ENCODE peak calls at places on chromosome 13, in nine cellular contexts. One of them, this sample, is unnamed.

GRCh38 chr13:77980592-77980991 is 62.0 kb upstream of the EDNRB start:
- DNase-seq in SK-N-SH: no peak
- DNase-seq in A549: peak
- DNase-seq in HepG2: no peak
- DNase-seq in K562: no peak
- DNase-seq in GM12878: no peak
- DNase-seq in HL-60: no peak
- DNase-seq in HCT116: no peak
- DNase-seq in Panc1: no peak
- DNase-seq in this sample: no peak

GRCh38 chr13:113528101-113528797 is 37.7 kb upstream of the DCUN1D2 start:
- DNase-seq in SK-N-SH: no peak
- DNase-seq in A549: no peak
- DNase-seq in HepG2: no peak
- DNase-seq in K562: no peak
- DNase-seq in GM12878: no peak
- DNase-seq in HL-60: peak
- DNase-seq in HCT116: no peak
- DNase-seq in Panc1: no peak
- DNase-seq in this sample: no peak

GRCh38 chr13:50276550-50276949 is 261.3 kb downstream of the KCNRG start:
- DNase-seq in SK-N-SH: no peak
- DNase-seq in A549: no peak
- DNase-seq in HepG2: no peak
- DNase-seq in K562: no peak
- DNase-seq in GM12878: no peak
- DNase-seq in HL-60: no peak
- DNase-seq in HCT116: no peak
- DNase-seq in Panc1: no peak
- DNase-seq in this sample: peak

GRCh38 chr13:27182844-27183497 is 11.4 kb upstream of the USP12 start:
- DNase-seq in SK-N-SH: no peak
- DNase-seq in A549: peak
- DNase-seq in HepG2: peak
- DNase-seq in K562: peak
- DNase-seq in GM12878: no peak
- DNase-seq in HL-60: no peak
- DNase-seq in HCT116: peak
- DNase-seq in Panc1: peak
- DNase-seq in this sample: no peak

GRCh38 chr13:74206061-74206561 is 71.9 kb upstream of the KLF12 start:
- DNase-seq in SK-N-SH: no peak
- DNase-seq in A549: no peak
- DNase-seq in HepG2: no peak
- DNase-seq in K562: no peak
- DNase-seq in GM12878: no peak
- DNase-seq in HL-60: no peak
- DNase-seq in HCT116: no peak
- DNase-seq in Panc1: no peak
- DNase-seq in this sample: peak

GRCh38 chr13:42876270-42876714 is 94.9 kb downstream of the FAM216B start:
- DNase-seq in SK-N-SH: no peak
- DNase-seq in A549: no peak
- DNase-seq in HepG2: no peak
- DNase-seq in K562: no peak
- DNase-seq in GM12878: peak
- DNase-seq in HL-60: no peak
- DNase-seq in HCT116: no peak
- DNase-seq in Panc1: no peak
- DNase-seq in this sample: peak

GRCh38 chr13:89455741-89456140 is 1784.6 kb downstream of the SLITRK5 start:
- DNase-seq in SK-N-SH: no peak
- DNase-seq in A549: no peak
- DNase-seq in HepG2: no peak
- DNase-seq in K562: no peak
- DNase-seq in GM12878: no peak
- DNase-seq in HL-60: no peak
- DNase-seq in HCT116: no peak
- DNase-seq in Panc1: no peak
- DNase-seq in this sample: no peak

GRCh38 chr13:73065665-73066350 is 7.0 kb downstream of the KLF5 start:
- DNase-seq in SK-N-SH: no peak
- DNase-seq in A549: no peak
- DNase-seq in HepG2: no peak
- DNase-seq in K562: no peak
- DNase-seq in GM12878: no peak
- DNase-seq in HL-60: no peak
- DNase-seq in HCT116: no peak
- DNase-seq in Panc1: no peak
- DNase-seq in this sample: peak

GRCh38 chr13:24215732-24216131 is 55.2 kb downstream of the SPATA13 start:
- DNase-seq in SK-N-SH: no peak
- DNase-seq in A549: no peak
- DNase-seq in HepG2: no peak
- DNase-seq in K562: no peak
- DNase-seq in GM12878: no peak
- DNase-seq in HL-60: no peak
- DNase-seq in HCT116: no peak
- DNase-seq in Panc1: no peak
- DNase-seq in this sample: no peak

GRCh38 chr13:24218977-24219376 is 58.5 kb downstream of the SPATA13 start:
- DNase-seq in SK-N-SH: no peak
- DNase-seq in A549: no peak
- DNase-seq in HepG2: no peak
- DNase-seq in K562: no peak
- DNase-seq in GM12878: no peak
- DNase-seq in HL-60: no peak
- DNase-seq in HCT116: no peak
- DNase-seq in Panc1: no peak
- DNase-seq in this sample: no peak

GRCh38 chr13:24218320-24218719 is 57.8 kb downstream of the SPATA13 start:
- DNase-seq in SK-N-SH: no peak
- DNase-seq in A549: no peak
- DNase-seq in HepG2: no peak
- DNase-seq in K562: no peak
- DNase-seq in GM12878: no peak
- DNase-seq in HL-60: no peak
- DNase-seq in HCT116: no peak
- DNase-seq in Panc1: no peak
- DNase-seq in this sample: peak

GRCh38 chr13:24216176-24216575 is 55.7 kb downstream of the SPATA13 start:
- DNase-seq in SK-N-SH: no peak
- DNase-seq in A549: no peak
- DNase-seq in HepG2: no peak
- DNase-seq in K562: no peak
- DNase-seq in GM12878: no peak
- DNase-seq in HL-60: no peak
- DNase-seq in HCT116: no peak
- DNase-seq in Panc1: no peak
- DNase-seq in this sample: no peak

GRCh38 chr13:24217601-24218281 is 57.2 kb downstream of the SPATA13 start:
- DNase-seq in SK-N-SH: no peak
- DNase-seq in A549: peak
- DNase-seq in HepG2: peak
- DNase-seq in K562: no peak
- DNase-seq in GM12878: no peak
- DNase-seq in HL-60: peak
- DNase-seq in HCT116: no peak
- DNase-seq in Panc1: no peak
- DNase-seq in this sample: peak
- TF ChIP-seq REST in SK-N-SH: no peak
- TF ChIP-seq REST in A549: no peak
- TF ChIP-seq REST in HepG2: no peak
- TF ChIP-seq REST in K562: no peak
- TF ChIP-seq REST in GM12878: no peak
- TF ChIP-seq REST in HL-60: no peak
- TF ChIP-seq REST in HCT116: no peak
- TF ChIP-seq REST in Panc1: no peak
- TF ChIP-seq REST in this sample: no peak

GRCh38 chr13:35766663-35767062 is 290.2 kb upstream of the MAB21L1 start:
- DNase-seq in SK-N-SH: no peak
- DNase-seq in A549: no peak
- DNase-seq in HepG2: no peak
- DNase-seq in K562: no peak
- DNase-seq in GM12878: no peak
- DNase-seq in HL-60: no peak
- DNase-seq in HCT116: no peak
- DNase-seq in Panc1: no peak
- DNase-seq in this sample: no peak

GRCh38 chr13:35768551-35768950 is 292.1 kb upstream of the MAB21L1 start:
- DNase-seq in SK-N-SH: no peak
- DNase-seq in A549: no peak
- DNase-seq in HepG2: no peak
- DNase-seq in K562: no peak
- DNase-seq in GM12878: no peak
- DNase-seq in HL-60: no peak
- DNase-seq in HCT116: no peak
- DNase-seq in Panc1: no peak
- DNase-seq in this sample: no peak

GRCh38 chr13:35768126-35768525 is 291.6 kb upstream of the MAB21L1 start:
- DNase-seq in SK-N-SH: no peak
- DNase-seq in A549: no peak
- DNase-seq in HepG2: no peak
- DNase-seq in K562: no peak
- DNase-seq in GM12878: no peak
- DNase-seq in HL-60: no peak
- DNase-seq in HCT116: no peak
- DNase-seq in Panc1: no peak
- DNase-seq in this sample: no peak

GRCh38 chr13:35765941-35766340 is 289.5 kb upstream of the MAB21L1 start:
- DNase-seq in SK-N-SH: no peak
- DNase-seq in A549: no peak
- DNase-seq in HepG2: no peak
- DNase-seq in K562: no peak
- DNase-seq in GM12878: no peak
- DNase-seq in HL-60: no peak
- DNase-seq in HCT116: no peak
- DNase-seq in Panc1: no peak
- DNase-seq in this sample: no peak

GRCh38 chr13:35767256-35767981 is 290.9 kb upstream of the MAB21L1 start:
- DNase-seq in SK-N-SH: no peak
- DNase-seq in A549: no peak
- DNase-seq in HepG2: no peak
- DNase-seq in K562: no peak
- DNase-seq in GM12878: no peak
- DNase-seq in HL-60: no peak
- DNase-seq in HCT116: no peak
- DNase-seq in Panc1: no peak
- DNase-seq in this sample: no peak
- TF ChIP-seq REST in SK-N-SH: no peak
- TF ChIP-seq REST in A549: no peak
- TF ChIP-seq REST in HepG2: no peak
- TF ChIP-seq REST in K562: no peak
- TF ChIP-seq REST in GM12878: no peak
- TF ChIP-seq REST in HL-60: no peak
- TF ChIP-seq REST in HCT116: no peak
- TF ChIP-seq REST in Panc1: no peak
- TF ChIP-seq REST in this sample: no peak

DNA sequence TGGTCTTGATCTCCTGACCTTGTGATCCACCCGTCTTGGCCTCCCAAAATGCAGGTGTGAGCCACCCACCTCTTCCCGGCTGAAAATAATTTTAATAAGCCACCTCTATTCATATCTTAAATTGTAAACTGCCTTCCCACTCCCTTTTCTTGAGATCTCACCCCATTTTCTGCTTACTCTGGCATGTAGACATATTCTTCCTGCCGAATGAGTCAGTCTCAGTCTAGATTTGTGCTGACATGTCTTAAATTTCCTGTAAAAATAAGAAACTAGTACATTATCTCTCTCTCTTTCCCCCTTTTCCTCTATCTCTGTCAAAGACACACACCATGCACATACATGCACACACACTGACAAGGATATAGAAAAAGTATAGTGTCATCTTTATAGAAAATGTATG is 60.9 kb downstream of the THSD1 start:
- DNase-seq in SK-N-SH: no peak
- DNase-seq in A549: no peak
- DNase-seq in HepG2: no peak
- DNase-seq in K562: no peak
- DNase-seq in GM12878: no peak
- DNase-seq in HL-60: no peak
- DNase-seq in HCT116: no peak
- DNase-seq in Panc1: no peak
- DNase-seq in this sample: no peak
- TF ChIP-seq REST in SK-N-SH: no peak
- TF ChIP-seq REST in A549: no peak
- TF ChIP-seq REST in HepG2: no peak
- TF ChIP-seq REST in K562: no peak
- TF ChIP-seq REST in GM12878: no peak
- TF ChIP-seq REST in HL-60: no peak
- TF ChIP-seq REST in HCT116: no peak
- TF ChIP-seq REST in Panc1: no peak
- TF ChIP-seq REST in this sample: no peak

GRCh38 chr13:109833071-109833470 is 46.7 kb upstream of the IRS2 start:
- DNase-seq in SK-N-SH: no peak
- DNase-seq in A549: no peak
- DNase-seq in HepG2: no peak
- DNase-seq in K562: no peak
- DNase-seq in GM12878: no peak
- DNase-seq in HL-60: no peak
- DNase-seq in HCT116: no peak
- DNase-seq in Panc1: no peak
- DNase-seq in this sample: no peak

GRCh38 chr13:109833940-109834339 is 47.6 kb upstream of the IRS2 start:
- DNase-seq in SK-N-SH: no peak
- DNase-seq in A549: no peak
- DNase-seq in HepG2: no peak
- DNase-seq in K562: no peak
- DNase-seq in GM12878: no peak
- DNase-seq in HL-60: no peak
- DNase-seq in HCT116: no peak
- DNase-seq in Panc1: no peak
- DNase-seq in this sample: no peak

GRCh38 chr13:109840201-109840892 is 54.0 kb upstream of the IRS2 start:
- DNase-seq in SK-N-SH: no peak
- DNase-seq in A549: no peak
- DNase-seq in HepG2: no peak
- DNase-seq in K562: no peak
- DNase-seq in GM12878: no peak
- DNase-seq in HL-60: peak
- DNase-seq in HCT116: peak
- DNase-seq in Panc1: no peak
- DNase-seq in this sample: no peak

GRCh38 chr13:109835321-109835720 is 48.9 kb upstream of the IRS2 start:
- DNase-seq in SK-N-SH: no peak
- DNase-seq in A549: no peak
- DNase-seq in HepG2: no peak
- DNase-seq in K562: no peak
- DNase-seq in GM12878: no peak
- DNase-seq in HL-60: no peak
- DNase-seq in HCT116: no peak
- DNase-seq in Panc1: no peak
- DNase-seq in this sample: no peak

DNA sequence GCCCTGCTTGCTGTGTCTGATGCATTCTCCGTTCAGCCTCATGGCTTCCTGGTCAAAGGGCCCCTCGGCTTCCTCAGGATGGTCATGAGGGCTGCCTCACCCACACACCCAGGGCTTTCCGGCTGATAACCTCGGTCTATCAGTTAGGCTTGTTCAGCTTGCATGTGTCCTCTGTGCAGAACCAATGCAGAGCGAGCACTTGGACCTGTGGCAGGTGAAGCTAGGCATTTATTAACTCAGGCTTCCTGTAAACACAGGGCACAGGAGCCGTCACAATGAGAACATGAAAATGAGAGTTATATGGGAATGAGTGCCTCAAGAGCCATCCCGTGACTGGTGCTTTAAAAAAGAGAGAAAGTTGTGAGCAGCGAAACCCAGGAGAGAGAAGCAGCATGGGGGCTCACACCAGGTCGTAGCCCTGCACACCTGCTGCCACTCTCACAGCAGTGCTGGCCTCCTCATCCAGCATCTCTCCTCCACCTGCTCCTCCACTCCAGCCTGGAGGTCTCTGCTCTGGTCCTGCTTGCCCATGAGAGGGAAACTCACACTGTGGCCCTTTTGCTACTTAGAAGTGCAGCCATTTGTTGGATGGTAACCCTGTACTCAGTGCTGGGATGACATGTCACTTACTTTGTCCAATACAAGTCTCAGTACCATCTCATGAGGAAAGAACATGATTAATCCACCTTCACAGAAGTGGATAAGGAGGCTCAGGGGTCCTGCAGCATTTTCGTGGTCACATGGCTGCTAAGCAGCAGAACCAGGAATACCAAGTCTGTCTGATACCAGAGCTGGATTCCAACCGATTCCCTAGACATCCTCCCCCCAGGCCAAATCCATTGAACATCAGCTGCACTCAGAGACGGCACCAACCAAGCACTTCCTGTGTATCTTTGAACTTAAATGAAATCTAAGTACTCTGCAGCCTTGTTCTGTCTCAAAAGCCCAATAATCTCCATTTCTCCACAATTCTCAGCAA is 50.5 kb upstream of the IRS2 start:
- DNase-seq in SK-N-SH: no peak
- DNase-seq in A549: no peak
- DNase-seq in HepG2: peak
- DNase-seq in K562: no peak
- DNase-seq in GM12878: peak
- DNase-seq in HL-60: no peak
- DNase-seq in HCT116: no peak
- DNase-seq in Panc1: no peak
- DNase-seq in this sample: no peak
- TF ChIP-seq REST in SK-N-SH: no peak
- TF ChIP-seq REST in A549: no peak
- TF ChIP-seq REST in HepG2: no peak
- TF ChIP-seq REST in K562: no peak
- TF ChIP-seq REST in GM12878: no peak
- TF ChIP-seq REST in HL-60: no peak
- TF ChIP-seq REST in HCT116: no peak
- TF ChIP-seq REST in Panc1: no peak
- TF ChIP-seq REST in this sample: no peak